ENCODE peak calls at places on chromosomes 6 and 20, in four cellular contexts. F is fibroblast of lung, W is aorta, J is A549. V is an unnamed sample.

GRCh38 chr6:136641873-136642465 is 91.7 kb upstream of the MAP7 start:
- DNase-seq in W (no peak), J (no peak), F (no peak), V (no peak)

GRCh38 chr20:7410150-7410549 is 530.1 kb downstream of the HAO1 start:
- DNase-seq in J (no peak), W (no peak), F (no peak), V (no peak)

GRCh38 chr6:89970609-89971337 is 76.5 kb downstream of the GJA10 start:
- DNase-seq in F (peak; percentile 65), W (no peak), J (peak; percentile 12), V (no peak)

GRCh38 chr6:18368277-18369105 is 18.7 kb upstream of the RNF144B start:
- DNase-seq in W (no peak), F (no peak), J (no peak), V (no peak)

GRCh38 chr6:127267742-127268588 is 1.3 kb downstream of the RNF146 start:
- DNase-seq in W (no peak), F (no peak), J (peak; percentile 1), V (no peak)

GRCh38 chr6:28496099-28496779 is 19.4 kb downstream of the GPX6 start:
- DNase-seq in W (no peak), J (no peak), F (no peak), V (no peak)

GRCh38 chr6:37381579-37381978 is 27.8 kb downstream of the RNF8 start:
- DNase-seq in F (peak; percentile 72), J (peak; percentile 15), W (no peak), V (peak; percentile 68)

GRCh38 chr6:87575423-87575822 is 14.4 kb downstream of the RARS2 start:
- DNase-seq in F (no peak), W (no peak), J (no peak), V (no peak)

GRCh38 chr20:63518946-63519764 is 1.4 kb upstream of the PPDPF start:
- DNase-seq in F (no peak), J (no peak), W (peak; percentile 54), V (no peak)

GRCh38 chr6:40672118-40672517 is 85.0 kb upstream of the LRFN2 start:
- DNase-seq in W (no peak), F (no peak), J (no peak), V (no peak)

GRCh38 chr6:154766993-154767392 is 33.8 kb downstream of the SCAF8 start:
- DNase-seq in F (peak; percentile 38), W (no peak), J (no peak), V (no peak)

GRCh38 chr6:157412780-157413179 is 31.8 kb downstream of the ZDHHC14 start:
- DNase-seq in F (no peak), W (no peak), J (no peak), V (no peak)

GRCh38 chr6:43391448-43392031 is 22.1 kb upstream of the ZNF318 start:
- DNase-seq in F (peak; percentile 28), J (no peak), W (no peak), V (no peak)

DNA sequence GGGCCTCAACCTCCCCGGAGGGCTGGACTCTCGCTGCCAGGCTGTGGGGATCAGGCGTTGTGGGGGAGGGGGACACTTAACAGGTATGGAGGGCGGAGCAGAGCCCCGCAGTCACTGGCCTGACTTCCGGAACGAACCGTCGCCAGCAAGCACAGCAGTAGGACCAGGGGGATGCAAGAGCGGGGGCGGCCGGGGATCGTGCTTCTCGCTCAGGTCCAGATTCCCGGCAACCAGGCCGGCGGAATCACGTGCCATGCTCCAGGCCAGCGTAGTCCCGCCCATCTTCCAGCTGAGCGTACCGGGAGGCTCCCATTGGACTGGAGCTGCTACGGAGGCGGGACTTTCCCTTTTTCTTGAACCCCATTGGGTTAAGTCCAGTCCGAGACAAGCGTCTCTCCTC is 10.0 kb upstream of the POU5F1 start:
- DNase-seq in F (peak; percentile 71), W (peak; percentile 74), J (no peak), V (no peak)
- H3K27ac ChIP-seq in F (no peak overlapping the region), W (no peak overlapping the region), J (no peak overlapping the region), V (no peak overlapping the region)

DNA sequence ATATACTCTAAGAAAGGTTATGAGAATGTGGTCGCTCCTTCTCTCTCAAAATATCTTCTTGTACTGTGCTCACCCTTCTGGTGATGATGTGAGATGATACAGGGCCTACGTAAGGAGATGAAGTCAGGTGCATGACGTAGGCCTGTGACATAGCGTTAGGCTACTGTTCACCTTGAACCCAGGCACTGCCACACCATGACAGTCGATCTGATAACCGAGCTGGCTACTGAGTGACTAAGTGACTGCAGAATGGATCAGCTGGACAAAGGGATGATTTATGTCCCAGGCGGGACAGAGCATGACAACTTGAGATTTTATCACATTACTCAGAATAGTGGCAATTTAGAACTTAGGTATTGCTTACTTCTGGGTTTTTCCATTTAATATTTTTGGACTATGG is 11.2 kb downstream of the SLC24A3 start:
- DNase-seq in W (no peak), J (no peak), F (no peak), V (no peak)
- H3K27ac ChIP-seq in W (no peak overlapping the region), J (no peak overlapping the region), F (no peak overlapping the region), V (no peak overlapping the region)

DNA sequence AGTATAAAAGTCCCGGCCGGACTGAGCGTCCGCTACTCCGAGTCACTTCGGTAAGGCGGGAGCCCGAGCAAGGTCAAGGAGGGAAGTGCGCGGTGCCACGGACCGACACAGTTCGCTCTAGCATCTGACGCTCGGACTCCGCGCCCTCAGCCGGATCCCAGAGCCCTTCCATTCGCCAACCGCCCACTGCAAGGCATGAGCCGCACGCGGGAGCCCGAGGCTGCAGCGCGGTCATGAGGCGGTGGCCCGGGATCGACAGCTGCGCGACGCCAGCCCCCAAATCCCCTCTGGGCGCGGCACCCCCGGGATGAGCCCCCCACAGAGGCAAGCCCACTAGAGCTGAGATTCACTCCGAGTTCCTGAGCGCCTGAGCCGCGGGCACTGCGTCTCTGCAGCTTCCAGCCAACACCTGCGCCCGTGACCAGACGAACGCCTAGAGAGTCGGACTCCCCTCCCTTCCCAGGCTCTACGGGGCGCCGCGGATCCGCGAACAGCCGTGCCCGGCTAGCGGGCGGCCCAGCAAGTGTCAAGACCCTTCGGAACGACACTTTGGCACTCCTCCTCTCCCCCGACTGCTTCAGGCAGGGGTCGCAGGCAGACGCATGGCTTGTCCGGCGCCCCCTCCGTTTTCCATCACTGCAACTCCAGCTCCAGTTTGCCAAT is 749 bp upstream of the ISM1 start:
- DNase-seq in J (peak; percentile 55), W (peak; percentile 82), F (peak; percentile 10), V (no peak)
- H3K27ac ChIP-seq in J (peak overlapping the region; percentile 89), W (no peak overlapping the region), F (no peak overlapping the region), V (no peak overlapping the region)

GRCh38 chr20:25007491-25008305 is 15.1 kb upstream of the APMAP start:
- DNase-seq in W (no peak), F (no peak), J (no peak), V (no peak)

GRCh38 chr20:25009218-25010145 is 16.9 kb upstream of the APMAP start:
- DNase-seq in F (peak; percentile 57), J (no peak), W (no peak), V (no peak)

GRCh38 chr20:25011261-25011660 is 18.7 kb upstream of the APMAP start:
- DNase-seq in W (no peak), J (no peak), F (no peak), V (no peak)

GRCh38 chr20:25006431-25007167 is 14.0 kb upstream of the APMAP start:
- DNase-seq in J (no peak), W (no peak), F (no peak), V (no peak)

DNA sequence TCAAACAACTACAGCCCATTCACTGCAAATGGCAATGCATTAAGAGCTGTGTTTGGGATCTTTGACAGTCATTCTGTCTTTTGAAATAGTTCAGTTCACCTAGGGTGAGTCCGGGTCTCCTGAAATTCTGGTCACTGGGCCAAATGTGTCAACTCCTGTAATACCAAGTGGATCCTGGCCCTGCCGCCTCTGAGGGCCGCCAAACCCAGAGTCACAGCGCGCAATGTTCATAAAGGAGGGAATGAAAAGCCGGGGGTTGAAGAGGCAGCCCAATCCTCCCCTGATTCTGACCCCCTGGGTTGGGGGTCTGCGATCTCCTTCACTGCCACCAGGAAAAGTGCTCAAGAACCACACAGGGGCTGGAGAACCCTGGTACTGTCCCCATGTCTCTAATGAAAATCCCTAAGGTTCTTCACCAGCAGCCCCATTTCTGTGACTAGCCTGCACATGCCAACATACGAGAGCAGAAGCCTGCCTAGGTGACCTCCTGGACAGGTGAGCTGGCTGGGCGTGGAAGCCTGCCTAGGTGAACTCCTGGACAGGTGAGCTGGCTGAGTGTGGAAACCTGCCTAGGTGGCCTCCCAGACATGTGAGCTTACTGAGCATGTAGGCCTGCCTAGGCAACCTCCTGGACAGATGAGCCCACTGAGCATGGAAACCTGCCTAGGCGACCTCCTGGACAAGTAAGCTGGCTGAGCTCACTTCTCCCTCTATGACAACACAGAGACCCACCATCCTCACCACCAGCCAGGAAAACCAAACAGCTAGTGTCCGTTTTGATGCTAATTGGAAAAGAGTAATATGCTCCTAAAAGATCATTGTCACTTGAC is 16.1 kb upstream of the APMAP start:
- DNase-seq in F (no peak), J (no peak), W (no peak), V (no peak)
- H3K27ac ChIP-seq in F (no peak overlapping the region), J (no peak overlapping the region), W (no peak overlapping the region), V (no peak overlapping the region)

DNA sequence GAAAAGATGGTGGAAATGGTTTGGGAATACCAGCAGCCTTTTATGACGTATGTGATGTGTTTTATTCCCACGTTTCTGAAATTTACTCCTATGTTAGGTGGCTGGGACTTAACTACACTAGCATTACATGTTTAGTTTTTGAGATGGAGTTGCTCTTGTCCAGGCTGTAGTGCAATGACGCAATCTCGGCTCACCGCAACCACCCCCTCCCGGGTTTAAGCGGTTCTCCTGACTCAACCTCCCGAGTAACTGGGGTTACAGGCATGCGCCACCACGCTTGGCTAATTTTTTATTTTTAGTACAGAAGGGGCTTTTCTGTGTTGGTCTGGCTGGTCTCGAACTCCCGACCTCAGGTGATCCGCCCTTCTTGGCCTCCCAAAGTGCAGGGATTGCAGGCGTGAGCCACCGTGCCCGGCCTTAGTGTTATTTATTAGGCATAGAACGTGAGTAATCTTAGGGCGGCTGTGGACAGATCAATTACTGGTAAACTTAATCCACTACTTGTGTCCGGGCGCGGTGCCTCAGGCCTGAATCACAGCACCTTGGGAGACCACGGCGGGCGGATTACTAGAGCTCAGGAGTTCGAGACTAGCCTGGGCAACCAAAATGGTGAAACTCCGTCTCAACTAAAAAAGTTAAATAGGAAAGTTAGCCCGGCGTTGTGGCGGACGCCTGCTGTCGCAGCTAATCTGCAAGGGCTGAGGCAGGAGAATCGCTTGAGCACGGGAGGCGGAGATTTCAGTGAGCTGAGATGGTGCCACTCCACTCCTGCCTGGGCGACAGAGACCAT is 123.8 kb upstream of the BTN3A2 start:
- DNase-seq in J (no peak), W (peak; percentile 67), F (peak; percentile 87), V (no peak)
- H3K27ac ChIP-seq in J (no peak overlapping the region), W (peak overlapping the region; percentile 99), F (peak overlapping the region; percentile 87), V (peak overlapping the region; percentile 81)

GRCh38 chr6:8180327-8181161 is 78.2 kb upstream of the EEF1E1 start:
- DNase-seq in W (no peak), F (peak; percentile 89), J (no peak), V (no peak)
- H3K27ac ChIP-seq in W (peak overlapping the region; percentile 81), F (no peak overlapping the region), J (peak overlapping the region; percentile 1), V (no peak overlapping the region)

DNA sequence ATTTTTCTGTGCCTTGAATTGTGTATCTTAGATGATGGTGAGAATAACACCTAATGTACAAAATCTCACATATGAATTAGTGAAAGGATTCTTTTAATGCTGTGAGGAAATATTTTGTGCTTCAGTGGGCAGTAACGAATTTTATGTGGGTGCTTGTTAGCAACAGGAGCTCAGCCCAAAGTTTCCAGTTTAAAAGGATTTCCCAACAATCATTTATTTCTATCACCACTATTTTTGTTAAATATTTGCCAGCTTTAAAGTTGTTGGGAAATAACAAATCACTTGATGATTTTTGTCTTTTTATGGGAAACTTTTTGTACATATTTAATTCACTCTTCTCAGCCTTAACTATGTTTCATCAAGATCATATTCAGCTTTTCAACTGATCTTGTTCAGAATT is 111.8 kb downstream of the QKI start:
- DNase-seq in J (no peak), F (no peak), W (no peak), V (no peak)
- H3K27ac ChIP-seq in J (no peak overlapping the region), F (no peak overlapping the region), W (no peak overlapping the region), V (no peak overlapping the region)

GRCh38 chr6:34546551-34547321 is 9.4 kb downstream of the SPDEF start:
- DNase-seq in J (peak; percentile 35), W (peak; percentile 64), F (no peak), V (no peak)
- H3K27ac ChIP-seq in J (peak overlapping the region; percentile 93), W (no peak overlapping the region), F (no peak overlapping the region), V (no peak overlapping the region)